ENCODE peak calls at places on chromosomes 4 and X, in ten cellular contexts. G is lower leg skin; I is neuronal stem cell; A is KBM-7; N is AG04450; Q is SW480; U is NCI-H1436; T is HFFc6; R is stimulated activated CD4-positive, alpha-beta T cell treated with anti-CD3 and anti-CD28 coated beads, Interleukin-4, amount 100 ng/mL, for 48 hours; K is activated T-cell treated with anti-CD3 and anti-CD28 coated beads, Interleukin-2, amount 50 U/mL, for 4 hours. E is an unnamed sample.

GRCh38 chrX:136059350-136059749 is 74.1 kb downstream of the SLC9A6 start:
- DNase-seq in G (no peak), I (no peak), A (no peak), N (no peak), Q (no peak), U (no peak), T (no peak), R (no peak), K (no peak), E (no peak)

GRCh38 chrX:8846271-8846670 is 45.1 kb upstream of the FAM9A start:
- DNase-seq in G (no peak), I (no peak), A (no peak), N (no peak), Q (no peak), U (no peak), T (no peak), R (no peak), K (no peak), E (no peak)

GRCh38 chr4:26372525-26373172 is 51.8 kb downstream of the RBPJ start:
- DNase-seq in G (no peak), I (no peak), A (peak), N (peak), Q (peak), U (peak), T (peak), R (no peak), K (peak), E (no peak)

GRCh38 chrX:150421816-150422215 is 58.7 kb downstream of the MAMLD1 start:
- DNase-seq in G (no peak), I (no peak), A (no peak), N (no peak), Q (no peak), U (no peak), T (no peak), R (no peak), K (no peak), E (no peak)

GRCh38 chrX:11478036-11478435 is 184.8 kb downstream of the AMELX start:
- DNase-seq in G (no peak), I (no peak), A (no peak), N (no peak), Q (no peak), U (no peak), T (no peak), R (no peak), K (no peak), E (no peak)

GRCh38 chr4:8090312-8090711 is 68.3 kb downstream of the ABLIM2 start:
- DNase-seq in G (no peak), I (no peak), A (no peak), N (no peak), Q (peak), U (no peak), T (peak), R (no peak), K (no peak), E (no peak)

GRCh38 chrX:10922841-10923240 is 188.3 kb upstream of the HCCS start:
- DNase-seq in G (no peak), I (no peak), A (no peak), N (no peak), Q (no peak), U (no peak), T (no peak), R (no peak), K (no peak), E (no peak)

GRCh38 chr4:143473334-143474126 is 40.0 kb upstream of the SMARCA5 start:
- DNase-seq in G (no peak), I (no peak), A (no peak), N (no peak), Q (no peak), U (no peak), T (no peak), R (no peak), K (no peak), E (no peak)

GRCh38 chr4:41969666-41970065 is 11.9 kb upstream of the DCAF4L1 start:
- DNase-seq in G (no peak), I (no peak), A (peak), N (no peak), Q (no peak), U (no peak), T (no peak), R (no peak), K (no peak), E (no peak)

GRCh38 chr4:1036976-1037810 is 25.8 kb downstream of the FGFRL1 start:
- DNase-seq in G (no peak), I (no peak), A (no peak), N (no peak), Q (no peak), U (no peak), T (no peak), R (no peak), K (no peak), E (no peak)

GRCh38 chrX:132488819-132489255 is at the start of gene MBNL3:
- DNase-seq in G (peak), I (peak), A (peak), N (no peak), Q (peak), U (peak), T (peak), R (peak), K (peak), E (peak)

GRCh38 chrX:7586126-7586525 is 256.8 kb upstream of the VCX start:
- DNase-seq in G (no peak), I (peak), A (peak), N (no peak), Q (peak), U (no peak), T (peak), R (no peak), K (no peak), E (no peak)

GRCh38 chr4:148090503-148091476 is 351.4 kb downstream of the NR3C2 start:
- DNase-seq in G (no peak), I (no peak), A (no peak), N (no peak), Q (no peak), U (no peak), T (no peak), R (no peak), K (no peak), E (no peak)

GRCh38 chr4:185592438-185592837 is 57.1 kb upstream of the PDLIM3 start:
- DNase-seq in G (no peak), I (no peak), A (no peak), N (no peak), Q (no peak), U (no peak), T (no peak), R (no peak), K (no peak), E (no peak)